ENCODE peak calls at places on chromosomes 3 and 15, in seven cellular contexts. O is Kasumi-1; I is GM20000; Z is activated CD8-positive, alpha-beta memory T cell treated with anti-CD3 and anti-CD28 coated beads for 24 hours; W is MV-4-11; H is stomach; F is ovary. Q is an unnamed sample.

GRCh38 chr3:65884072-65884471 is 154.6 kb downstream of the MAGI1 start:
- DNase-seq in H (no peak), W (no peak), F (no peak), O (no peak), I (no peak), Z (no peak), Q (no peak)

GRCh38 chr15:60265057-60265456 is 132.7 kb downstream of the ANXA2 start:
- DNase-seq in O (no peak), F (no peak), H (no peak), Z (no peak), I (no peak), W (no peak), Q (no peak)

GRCh38 chr15:36498922-36499321 is 80.5 kb upstream of the CDIN1 start:
- DNase-seq in O (no peak), H (no peak), F (no peak), Z (no peak), I (no peak), W (no peak), Q (no peak)

GRCh38 chr15:51133140-51133630 is 38.5 kb upstream of the TNFAIP8L3 start:
- DNase-seq in I (no peak), F (no peak), W (no peak), O (no peak), Z (no peak), H (no peak), Q (no peak)

GRCh38 chr15:59896652-59897051 is 107.5 kb upstream of the FOXB1 start:
- DNase-seq in Z (no peak), I (no peak), F (no peak), O (no peak), W (no peak), H (no peak), Q (no peak)

GRCh38 chr15:32786906-32787305 is 69.1 kb downstream of the GREM1 start:
- DNase-seq in I (no peak), O (no peak), F (no peak), H (no peak), W (no peak), Z (no peak), Q (no peak)

GRCh38 chr3:19232566-19232965 is 84.3 kb downstream of the KCNH8 start:
- DNase-seq in I (no peak), H (no peak), F (no peak), Z (no peak), O (no peak), W (no peak), Q (no peak)

GRCh38 chr15:79357566-79357965 is 46.7 kb downstream of the TMED3 start:
- DNase-seq in H (no peak), F (no peak), Z (no peak), W (peak; percentile 74), I (no peak), O (no peak), Q (no peak)

GRCh38 chr3:150666167-150666566 is 37.6 kb downstream of the ERICH6 start:
- DNase-seq in F (no peak), W (no peak), O (no peak), I (no peak), Z (no peak), H (no peak), Q (no peak)

GRCh38 chr15:39438795-39439577 is 141.9 kb upstream of the THBS1 start:
- DNase-seq in O (no peak), F (no peak), Z (no peak), H (no peak), W (no peak), I (no peak), Q (no peak)